ENCODE peak calls at places on chromosomes 13 and 19, in six cellular contexts. Q is A549, X is upper lobe of left lung, U is suprapubic skin, B is ovary, D is sigmoid colon. S is an unnamed sample.
A peak's percentile ranks its signal among the peaks of the same experiment; 100 is the strongest.

GRCh38 chr13:87661471-87661870 is 9.7 kb upstream of the SLITRK5 start:
- DNase-seq in U (no peak), B (no peak), D (no peak), Q (no peak), X (no peak), S (no peak)

GRCh38 chr19:54209748-54210494 is 9.3 kb downstream of the RPS9 start:
- DNase-seq in U (peak; percentile 90), X (no peak), D (peak; percentile 96), B (peak; percentile 93), Q (peak; percentile 90), S (peak; percentile 95)

GRCh38 chr19:54178581-54179261 is 5.8 kb upstream of the TMC4 start:
- DNase-seq in D (no peak), U (no peak), Q (no peak), B (no peak), X (no peak), S (no peak)

GRCh38 chr13:31797154-31797775 is 57.9 kb downstream of the RXFP2 start:
- DNase-seq in U (no peak), Q (peak; percentile 2), B (no peak), D (no peak), X (no peak), S (no peak)

GRCh38 chr19:13764821-13765394 is 586 bp downstream of the MRI1 start:
- DNase-seq in Q (no peak), X (peak; percentile 91), U (no peak), D (no peak), B (no peak), S (no peak)

GRCh38 chr13:65985632-65986031 is 1244.5 kb downstream of the PCDH9 start:
- DNase-seq in X (peak; percentile 2), Q (no peak), D (no peak), B (no peak), U (no peak), S (no peak)

GRCh38 chr13:31008400-31009115 is 76.1 kb downstream of the TEX26 start:
- DNase-seq in B (no peak), X (no peak), U (no peak), Q (no peak), D (no peak), S (no peak)

GRCh38 chr19:34838753-34839431 is 65.9 kb upstream of the ZNF599 start:
- DNase-seq in Q (no peak), X (peak; percentile 65), D (no peak), B (no peak), U (no peak), S (no peak)

GRCh38 chr13:110246530-110246929 is 60.4 kb downstream of the COL4A1 start:
- DNase-seq in Q (no peak), U (no peak), X (no peak), B (no peak), D (no peak), S (peak; percentile 72)

GRCh38 chr19:6674868-6675305 is 4.9 kb upstream of the TNFSF14 start:
- DNase-seq in U (no peak), Q (peak; percentile 33), D (no peak), B (no peak), X (no peak), S (peak; percentile 94)

GRCh38 chr19:49110567-49110966 is 3.6 kb upstream of the LIN7B start:
- DNase-seq in U (no peak), X (no peak), Q (no peak), D (no peak), B (no peak), S (no peak)

GRCh38 chr13:100842136-100842535 is 167.5 kb upstream of the TMTC4 start:
- DNase-seq in B (no peak), D (no peak), U (no peak), Q (no peak), X (no peak), S (no peak)
- TF ChIP-seq EP300 in B (no peak), D (no peak), U (no peak), Q (no peak), X (no peak), S (no peak)

DNA sequence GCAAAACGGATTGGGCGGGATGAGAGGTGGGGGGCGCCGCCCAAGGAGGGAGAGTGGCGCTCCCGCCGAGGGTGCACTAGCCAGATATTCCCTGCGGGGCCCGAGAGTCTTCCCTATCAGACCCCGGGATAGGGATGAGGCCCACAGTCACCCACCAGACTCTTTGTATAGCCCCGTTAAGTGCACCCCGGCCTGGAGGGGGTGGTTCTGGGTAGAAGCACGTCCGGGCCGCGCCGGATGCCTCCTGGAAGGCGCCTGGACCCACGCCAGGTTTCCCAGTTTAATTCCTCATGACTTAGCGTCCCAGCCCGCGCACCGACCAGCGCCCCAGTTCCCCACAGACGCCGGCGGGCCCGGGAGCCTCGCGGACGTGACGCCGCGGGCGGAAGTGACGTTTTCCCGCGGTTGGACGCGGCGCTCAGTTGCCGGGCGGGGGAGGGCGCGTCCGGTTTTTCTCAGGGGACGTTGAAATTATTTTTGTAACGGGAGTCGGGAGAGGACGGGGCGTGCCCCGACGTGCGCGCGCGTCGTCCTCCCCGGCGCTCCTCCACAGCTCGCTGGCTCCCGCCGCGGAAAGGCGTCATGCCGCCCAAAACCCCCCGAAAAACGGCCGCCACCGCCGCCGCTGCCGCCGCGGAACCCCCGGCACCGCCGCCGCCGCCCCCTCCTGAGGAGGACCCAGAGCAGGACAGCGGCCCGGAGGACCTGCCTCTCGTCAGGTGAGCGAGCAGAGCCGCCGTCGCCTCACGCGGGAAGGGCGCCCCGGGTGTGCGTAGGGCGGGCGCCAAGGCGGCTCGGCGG is at the start of gene RB1:
- DNase-seq in X (peak; percentile 98), U (peak; percentile 97), Q (peak; percentile 57), D (peak; percentile 97), B (peak; percentile 96), S (peak; percentile 95)
- TF ChIP-seq POLR2A in X (peak; percentile 93), U (peak; percentile 77), Q (peak; percentile 56), D (peak; percentile 98), B (peak; percentile 97), S (peak; percentile 96)

GRCh38 chr13:80341098-80341701 is at the start of gene SPRY2:
- DNase-seq in Q (peak; percentile 74), B (peak; percentile 90), D (peak; percentile 97), X (peak; percentile 97), U (peak; percentile 96), S (peak; percentile 98)
- TF ChIP-seq EP300 in Q (no peak), B (no peak), D (no peak), X (no peak), U (no peak), S (no peak)

GRCh38 chr19:37506387-37507166 is at the start of gene ZNF793:
- DNase-seq in Q (no peak), D (peak; percentile 90), U (peak; percentile 77), B (peak; percentile 89), X (peak; percentile 58), S (peak; percentile 93)
- TF ChIP-seq POLR2A in Q (no peak), D (no peak), U (no peak), B (peak; percentile 11), X (no peak), S (no peak)

GRCh38 chr19:3358392-3358918 is 7.9 kb upstream of the NFIC start:
- DNase-seq in B (peak; percentile 70), X (peak; percentile 87), U (no peak), Q (no peak), D (peak; percentile 68), S (no peak)

GRCh38 chr19:3361384-3362216 is 4.8 kb upstream of the NFIC start:
- DNase-seq in X (no peak), U (no peak), Q (no peak), B (no peak), D (no peak), S (no peak)

GRCh38 chr19:3360494-3361383 is 5.6 kb upstream of the NFIC start:
- DNase-seq in D (peak; percentile 94), U (peak; percentile 89), Q (no peak), B (peak; percentile 83), X (peak; percentile 93), S (no peak)

GRCh38 chr19:3358919-3359849 is 7.2 kb upstream of the NFIC start:
- DNase-seq in Q (no peak), U (no peak), B (peak; percentile 83), D (peak; percentile 88), X (peak; percentile 95), S (no peak)

GRCh38 chr19:3359850-3360493 is 6.4 kb upstream of the NFIC start:
- DNase-seq in X (peak; percentile 91), U (no peak), Q (no peak), D (no peak), B (no peak), S (no peak)
- TF ChIP-seq EP300 in X (no peak), U (no peak), Q (no peak), D (no peak), B (no peak), S (no peak)

GRCh38 chr13:92622905-92623304 is 603.7 kb upstream of the GPC6 start:
- DNase-seq in U (no peak), B (no peak), Q (no peak), X (no peak), D (no peak), S (no peak)

GRCh38 chr13:92621985-92622384 is 604.6 kb upstream of the GPC6 start:
- DNase-seq in D (no peak), B (no peak), Q (no peak), X (no peak), U (no peak), S (no peak)

GRCh38 chr13:92626274-92626673 is 600.3 kb upstream of the GPC6 start:
- DNase-seq in U (no peak), D (no peak), Q (no peak), X (no peak), B (no peak), S (no peak)
- TF ChIP-seq POLR2A in U (no peak), D (no peak), Q (no peak), X (no peak), B (no peak), S (no peak)